ENCODE peak calls at places on chromosomes 5 and 9, in ten cellular contexts. H is AG04449; X is NCI-H526; K is RWPE1; W is stimulated activated naive CD4-positive, alpha-beta T cell; A is BJ; E is HTR-8/SVneo; I is GF-D8; R is GM03348; O is GM13976. U is an unnamed sample.

GRCh38 chr5:5638193-5638592 is 215.7 kb downstream of the ICE1 start:
- DNase-seq in E (no peak), I (no peak), R (no peak), W (no peak), O (no peak), X (no peak), K (no peak), A (no peak), H (no peak), U (no peak)

GRCh38 chr9:119500072-119500771 is 131.0 kb upstream of the BRINP1 start:
- DNase-seq in K (no peak), R (no peak), W (no peak), E (no peak), H (no peak), X (no peak), O (no peak), I (no peak), A (no peak), U (no peak)

GRCh38 chr9:128406848-128407391 is 13.7 kb upstream of the CERCAM start:
- DNase-seq in A (no peak), K (no peak), X (no peak), R (peak), W (no peak), I (no peak), O (no peak), H (no peak), E (no peak), U (no peak)

GRCh38 chr9:135256568-135257354 is 169.3 kb downstream of the OLFM1 start:
- DNase-seq in K (no peak), A (no peak), W (no peak), O (no peak), X (no peak), H (no peak), R (no peak), I (no peak), E (no peak), U (no peak)

GRCh38 chr9:87664153-87665060 is 61.5 kb upstream of the CTSL start:
- DNase-seq in X (no peak), K (no peak), E (no peak), H (no peak), O (no peak), W (no peak), A (no peak), I (no peak), R (no peak), U (no peak)

GRCh38 chr5:103178167-103178566 is 58.1 kb downstream of the PPIP5K2 start:
- DNase-seq in K (peak), X (no peak), E (no peak), W (no peak), I (no peak), H (no peak), A (no peak), O (no peak), R (no peak), U (no peak)

GRCh38 chr5:176446884-176447537 is 1.2 kb upstream of the FAF2 start:
- DNase-seq in E (no peak), X (no peak), H (no peak), O (no peak), R (peak), I (no peak), A (no peak), W (peak), K (no peak), U (no peak)

GRCh38 chr5:169116961-169117461 is 183.9 kb downstream of the SLIT3 start:
- DNase-seq in X (peak), E (peak), K (no peak), W (no peak), I (no peak), H (no peak), R (no peak), O (no peak), A (no peak), U (no peak)

GRCh38 chr5:110900829-110901228 is 162.0 kb downstream of the SLC25A46 start:
- DNase-seq in K (peak), W (no peak), X (no peak), H (peak), O (no peak), E (no peak), R (no peak), I (no peak), A (peak), U (peak)

GRCh38 chr5:161544350-161544765 is 2.2 kb downstream of the GABRB2 start:
- DNase-seq in A (no peak), O (peak), I (no peak), H (no peak), R (peak), X (peak), E (no peak), W (no peak), K (peak), U (peak)

GRCh38 chr5:34497031-34497808 is 158.9 kb upstream of the RAI14 start:
- DNase-seq in H (no peak), O (no peak), X (peak), R (no peak), W (no peak), E (no peak), I (no peak), K (no peak), A (no peak), U (no peak)

GRCh38 chr5:20276061-20276958 is 288.3 kb upstream of the CDH18 start:
- DNase-seq in O (no peak), E (peak), I (no peak), X (no peak), R (peak), H (peak), W (no peak), A (peak), K (peak), U (peak)

GRCh38 chr5:178223828-178224335 is 8.7 kb downstream of the PHYKPL start:
- DNase-seq in H (no peak), E (no peak), K (no peak), A (no peak), X (no peak), W (no peak), R (no peak), O (no peak), I (no peak), U (no peak)

GRCh38 chr9:6764570-6765334 is 7.0 kb downstream of the KDM4C start:
- DNase-seq in I (no peak), E (no peak), A (no peak), R (no peak), X (no peak), H (no peak), O (no peak), K (no peak), W (no peak), U (no peak)

GRCh38 chr5:1460054-1460682 is 14.9 kb upstream of the SLC6A3 start:
- DNase-seq in R (no peak), E (no peak), A (no peak), X (no peak), H (no peak), W (no peak), I (no peak), O (no peak), K (no peak), U (no peak)

GRCh38 chr5:5360878-5361520 is 61.5 kb upstream of the ICE1 start:
- DNase-seq in R (no peak), H (no peak), E (no peak), W (no peak), O (no peak), K (no peak), I (no peak), X (no peak), A (no peak), U (no peak)

GRCh38 chr5:133919148-133920136 is 49.0 kb downstream of the C5orf15 start:
- DNase-seq in X (no peak), W (no peak), O (no peak), R (no peak), E (no peak), I (no peak), K (no peak), H (no peak), A (no peak), U (no peak)

GRCh38 chr9:23746317-23746716 is 79.7 kb downstream of the ELAVL2 start:
- DNase-seq in A (no peak), E (no peak), O (no peak), R (no peak), X (no peak), I (no peak), W (no peak), H (no peak), K (peak), U (no peak)

GRCh38 chr5:158397278-158397677 is 538.3 kb upstream of the CLINT1 start:
- DNase-seq in H (no peak), K (no peak), W (no peak), E (no peak), R (no peak), X (no peak), I (no peak), A (no peak), O (no peak), U (no peak)

GRCh38 chr9:33166263-33167083 is 663 bp downstream of the B4GALT1 start:
- DNase-seq in O (no peak), H (no peak), X (peak), E (no peak), W (peak), A (no peak), I (no peak), R (peak), K (no peak), U (no peak)

GRCh38 chr9:121954477-121955175 is 138.5 kb downstream of the TTLL11 start:
- DNase-seq in I (no peak), X (no peak), O (no peak), R (peak), A (no peak), K (no peak), E (no peak), H (no peak), W (no peak), U (no peak)

GRCh38 chr5:174751154-174751990 is 27.0 kb downstream of the MSX2 start:
- DNase-seq in H (no peak), R (no peak), E (peak), A (no peak), I (no peak), X (peak), K (peak), W (no peak), O (no peak), U (no peak)

GRCh38 chr5:31133488-31133887 is 60.0 kb upstream of the CDH6 start:
- DNase-seq in X (no peak), W (no peak), I (peak), K (no peak), O (no peak), A (no peak), E (peak), H (peak), R (peak), U (no peak)

GRCh38 chr5:67297376-67297775 is 100.8 kb upstream of the CD180 start:
- DNase-seq in R (no peak), W (no peak), K (no peak), H (no peak), O (no peak), A (no peak), I (no peak), E (no peak), X (no peak), U (no peak)

GRCh38 chr5:97575322-97575721 is 392.3 kb upstream of the RIOK2 start:
- DNase-seq in O (no peak), K (no peak), R (no peak), H (no peak), E (no peak), X (no peak), W (no peak), A (no peak), I (no peak), U (no peak)

GRCh38 chr9:77212801-77213200 is 35.5 kb downstream of the VPS13A start:
- DNase-seq in A (no peak), I (no peak), O (no peak), R (no peak), X (no peak), E (no peak), K (no peak), H (no peak), W (no peak), U (no peak)

GRCh38 chr9:136900988-136901515 is 14.7 kb downstream of the TRAF2 start:
- DNase-seq in O (no peak), I (no peak), R (no peak), K (peak), A (no peak), E (no peak), W (no peak), X (no peak), H (no peak), U (no peak)